ENCODE peak calls at places on chromosomes 16 and 17, in nine cellular contexts. N is HFFc6, I is neural progenitor cell, Y is thoracic aorta, E is endothelial cell, Q is astrocyte of the spinal cord, W is GM13977, B is BE2C, T is bronchial epithelial cell. S is an unnamed sample.

GRCh38 chr16:27238016-27238587 is 30.5 kb downstream of the NSMCE1 start:
- DNase-seq in Y (no peak), N (no peak), E (no peak), Q (no peak), I (no peak), B (no peak), W (no peak), T (no peak), S (no peak)

GRCh38 chr16:76277099-76278030 is at the start of gene CNTNAP4:
- DNase-seq in T (no peak), W (no peak), I (peak), N (no peak), Y (no peak), B (peak), E (no peak), Q (no peak), S (peak)

GRCh38 chr17:65723356-65723928 is 162.0 kb upstream of the AXIN2 start:
- DNase-seq in W (no peak), Q (peak), Y (no peak), B (no peak), E (no peak), I (no peak), T (no peak), N (peak), S (no peak)

GRCh38 chr16:31453255-31454204 is 5.8 kb upstream of the ARMC5 start:
- DNase-seq in B (no peak), Q (peak), I (peak), N (peak), E (no peak), T (peak), Y (no peak), W (no peak), S (peak)

GRCh38 chr17:83194761-83195329 is 115.4 kb downstream of the METRNL start:
- DNase-seq in Q (peak), I (no peak), E (no peak), N (no peak), B (no peak), W (no peak), T (no peak), Y (no peak), S (no peak)

GRCh38 chr16:27169511-27170071 is 33.7 kb upstream of the KDM8 start:
- DNase-seq in T (peak), Q (peak), N (peak), Y (no peak), I (peak), B (no peak), W (no peak), E (no peak), S (peak)

GRCh38 chr16:58022601-58023371 is 2.8 kb upstream of the MMP15 start:
- DNase-seq in Q (peak), E (no peak), B (peak), I (no peak), T (peak), W (no peak), Y (no peak), N (peak), S (peak)

GRCh38 chr16:74603848-74604247 is 3.1 kb downstream of the GLG1 start:
- DNase-seq in Y (no peak), B (no peak), I (no peak), N (no peak), Q (peak), W (no peak), T (peak), E (no peak), S (no peak)

GRCh38 chr17:82883461-82884031 is 43.7 kb upstream of the ZNF750 start:
- DNase-seq in W (no peak), N (no peak), I (no peak), E (no peak), B (no peak), Y (no peak), Q (no peak), T (no peak), S (no peak)

GRCh38 chr16:58384437-58385055 is 7.7 kb upstream of the GINS3 start:
- DNase-seq in Q (no peak), B (no peak), E (no peak), I (no peak), W (no peak), Y (no peak), N (no peak), T (peak), S (peak)

GRCh38 chr16:67676516-67676915 is 9.9 kb downstream of the C16orf86 start:
- DNase-seq in W (no peak), Q (no peak), Y (no peak), N (no peak), T (peak), I (no peak), B (no peak), E (no peak), S (peak)

GRCh38 chr16:59290718-59291117 is 556.6 kb upstream of the GOT2 start:
- DNase-seq in I (no peak), E (no peak), Y (no peak), B (no peak), Q (no peak), N (no peak), W (no peak), T (no peak), S (no peak)

GRCh38 chr16:85284138-85284897 is 172.0 kb upstream of the CIBAR2 start:
- DNase-seq in T (no peak), N (no peak), I (peak), B (no peak), E (no peak), W (no peak), Y (no peak), Q (no peak), S (no peak)

GRCh38 chr17:38898812-38899348 is 26.5 kb upstream of the LASP1NB start:
- DNase-seq in N (no peak), Q (no peak), B (no peak), I (no peak), W (peak), Y (no peak), T (no peak), E (no peak), S (no peak)

GRCh38 chr17:19742495-19742894 is 5.6 kb downstream of the ALDH3A1 start:
- DNase-seq in W (no peak), E (no peak), T (no peak), Y (no peak), B (no peak), Q (no peak), N (no peak), I (no peak), S (no peak)

GRCh38 chr16:66495440-66495839 is 54.5 kb downstream of the TK2 start:
- DNase-seq in N (no peak), I (no peak), Q (no peak), T (no peak), W (no peak), B (no peak), Y (no peak), E (no peak), S (no peak)

GRCh38 chr17:75679706-75680201 is 12.6 kb downstream of the SAP30BP start:
- DNase-seq in E (no peak), N (peak), W (no peak), Y (no peak), T (peak), B (no peak), I (no peak), Q (peak), S (peak)

GRCh38 chr16:28292731-28293588 is 635 bp downstream of the SBK1 start:
- DNase-seq in I (peak), T (no peak), W (peak), Y (no peak), Q (no peak), N (no peak), B (no peak), E (peak), S (no peak)

GRCh38 chr17:29664743-29665479 is 42.2 kb upstream of the CORO6 start:
- DNase-seq in N (peak), B (no peak), I (no peak), W (peak), Y (no peak), E (no peak), Q (peak), T (peak), S (peak)

GRCh38 chr16:75789237-75789636 is 62.9 kb upstream of the CPHXL start:
- DNase-seq in Q (peak), T (peak), Y (no peak), N (peak), I (peak), B (peak), E (peak), W (peak), S (peak)

GRCh38 chr17:38599398-38599856 is 6.3 kb downstream of the SRCIN1 start:
- DNase-seq in B (no peak), Y (no peak), W (no peak), E (no peak), I (no peak), N (no peak), T (no peak), Q (no peak), S (no peak)

GRCh38 chr16:78599271-78599670 is 499.8 kb downstream of the WWOX start:
- DNase-seq in E (no peak), B (no peak), W (no peak), Y (no peak), I (no peak), T (no peak), N (no peak), Q (no peak), S (no peak)

GRCh38 chr17:40854175-40854814 is 12.7 kb downstream of the KRT12 start:
- DNase-seq in T (peak), E (no peak), W (no peak), N (peak), B (no peak), I (no peak), Q (peak), Y (no peak), S (peak)

GRCh38 chr16:85591381-85591780 is 21.7 kb upstream of the GSE1 start:
- DNase-seq in Q (no peak), N (no peak), E (no peak), T (no peak), W (no peak), B (no peak), Y (no peak), I (no peak), S (no peak)

GRCh38 chr17:40914456-40914855 is 23.0 kb downstream of the KRT23 start:
- DNase-seq in B (no peak), I (no peak), Q (no peak), N (no peak), E (no peak), Y (no peak), T (peak), W (no peak), S (peak)

GRCh38 chr16:766820-767640 is 6.5 kb downstream of the MSLN start:
- DNase-seq in Q (no peak), E (no peak), T (no peak), N (no peak), W (no peak), I (no peak), Y (no peak), B (no peak), S (no peak)

GRCh38 chr16:86505185-86505898 is 5.0 kb upstream of the FOXF1 start:
- DNase-seq in Q (no peak), B (no peak), N (no peak), E (no peak), T (no peak), W (no peak), Y (no peak), I (peak), S (no peak)

GRCh38 chr17:62804822-62805221 is 3.3 kb downstream of the MARCHF10 start:
- DNase-seq in E (no peak), W (no peak), B (peak), N (peak), Q (no peak), T (peak), I (no peak), Y (no peak), S (no peak)

GRCh38 chr17:7340179-7340578 is 3.9 kb downstream of the ACAP1 start:
- DNase-seq in E (no peak), W (no peak), Y (no peak), N (no peak), B (no peak), T (no peak), I (no peak), Q (no peak), S (peak)

GRCh38 chr17:44919885-44920564 is 4.7 kb upstream of the GFAP start:
- DNase-seq in Q (peak), W (peak), E (peak), N (peak), Y (peak), T (peak), B (peak), I (peak), S (peak)

GRCh38 chr16:69057400-69058378 is 47.8 kb upstream of the HAS3 start:
- DNase-seq in T (peak), W (peak), B (no peak), Q (peak), E (no peak), N (peak), I (no peak), Y (no peak), S (peak)

GRCh38 chr16:55204094-55204493 is 119.9 kb upstream of the IRX6 start:
- DNase-seq in Q (no peak), I (no peak), B (no peak), W (no peak), E (no peak), N (no peak), Y (no peak), T (no peak), S (no peak)

GRCh38 chr16:90081606-90081970 is 4.5 kb upstream of the PRDM7 start:
- DNase-seq in N (no peak), B (peak), W (no peak), Q (no peak), E (peak), Y (no peak), I (peak), T (no peak), S (no peak)

GRCh38 chr16:10376229-10376628 is 9.6 kb upstream of the ATF7IP2 start:
- DNase-seq in E (no peak), T (no peak), N (no peak), I (no peak), Y (no peak), B (no peak), Q (no peak), W (no peak), S (no peak)

GRCh38 chr17:73297934-73298861 is 13.6 kb downstream of the CDC42EP4 start:
- DNase-seq in B (no peak), Y (no peak), W (no peak), E (no peak), Q (peak), T (no peak), I (no peak), N (no peak), S (no peak)

GRCh38 chr16:57994778-57995177 is 5.7 kb downstream of the ZNF319 start:
- DNase-seq in B (peak), T (peak), W (peak), Y (no peak), E (peak), I (peak), Q (peak), N (no peak), S (peak)

GRCh38 chr16:73546351-73546845 is 498.5 kb upstream of the ZFHX3 start:
- DNase-seq in N (no peak), I (peak), T (no peak), Y (no peak), W (no peak), E (no peak), B (peak), Q (no peak), S (no peak)

GRCh38 chr17:10729334-10730193 is at the start of gene TMEM220:
- DNase-seq in I (peak), Y (peak), E (peak), N (peak), T (peak), W (peak), Q (peak), B (peak), S (peak)

DNA sequence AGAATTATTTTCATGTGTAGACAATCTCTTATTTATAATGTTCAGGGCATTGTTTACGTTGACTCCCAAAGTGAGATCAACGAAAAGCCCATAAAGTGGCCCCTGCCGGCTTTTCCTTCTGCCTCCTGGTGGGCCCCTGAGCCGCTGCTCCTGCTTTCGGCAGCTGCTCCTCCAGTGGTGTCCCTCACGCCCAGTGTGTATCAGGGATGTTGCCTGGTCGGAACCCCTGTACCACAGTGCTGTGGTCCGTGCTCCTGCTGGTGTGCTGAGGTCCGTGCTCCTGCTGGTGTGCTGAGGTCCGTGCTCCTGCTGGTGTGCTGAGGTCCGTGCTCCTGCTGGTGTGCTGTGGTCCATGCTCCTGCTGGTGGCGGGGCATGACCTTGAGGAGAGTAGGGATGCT is 107.6 kb downstream of the BANP start:
- DNase-seq in T (no peak), Y (no peak), I (peak), B (no peak), N (no peak), Q (no peak), W (no peak), E (no peak), S (no peak)
- TF ChIP-seq CTCF in T (no peak), Y (no peak), I (no peak), B (no peak), N (no peak), Q (no peak), W (no peak), E (no peak), S (no peak)

DNA sequence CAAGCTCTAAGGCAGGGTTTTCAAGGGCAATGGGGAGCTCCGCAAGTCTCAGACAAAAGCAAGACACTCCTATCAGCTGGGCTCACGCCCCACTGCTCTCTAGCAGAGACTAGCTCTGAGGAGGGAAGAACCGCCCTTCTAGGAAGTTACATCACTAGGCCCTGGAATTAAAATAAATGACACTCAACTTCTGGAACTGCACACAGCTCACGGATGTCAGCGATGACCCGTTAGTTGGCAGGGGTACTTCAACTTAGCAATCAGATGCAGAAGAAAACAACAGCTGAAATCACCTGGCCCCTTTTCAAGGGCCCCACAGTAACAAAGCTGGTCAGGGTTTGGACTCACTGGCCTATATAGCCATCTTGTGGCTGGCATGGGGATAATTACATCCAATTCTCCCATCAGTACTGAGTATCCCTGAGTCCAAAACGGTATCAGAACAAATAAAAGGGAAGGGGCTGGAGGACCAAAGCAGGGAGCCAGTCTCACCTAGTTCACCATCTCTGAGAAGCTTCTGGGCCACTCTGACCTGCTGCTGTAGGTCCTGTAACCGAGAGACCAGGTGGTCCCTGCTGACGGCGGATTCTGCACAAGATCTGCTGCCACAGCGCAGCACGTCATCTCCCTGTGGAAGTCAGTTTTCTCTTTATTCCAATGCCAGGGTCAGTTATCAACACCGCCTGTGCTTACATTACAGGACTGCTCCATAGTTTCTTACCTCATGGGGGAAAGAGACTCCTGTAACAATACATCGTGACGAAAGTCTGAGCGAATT is 22.2 kb downstream of the SERPINF1 start:
- DNase-seq in E (no peak), B (peak), W (peak), N (peak), Y (peak), T (peak), Q (peak), I (peak), S (peak)
- TF ChIP-seq CTCF in E (peak), B (peak), W (peak), N (peak), Y (peak), T (peak), Q (peak), I (peak), S (peak)

GRCh38 chr17:47741793-47742145 is 8.7 kb downstream of the TBX21 start:
- DNase-seq in Q (no peak), E (no peak), N (no peak), W (no peak), T (no peak), I (no peak), B (no peak), Y (no peak), S (no peak)

GRCh38 chr17:47742319-47743181 is 9.5 kb downstream of the TBX21 start:
- DNase-seq in B (peak), Q (no peak), I (peak), N (no peak), Y (no peak), E (peak), T (no peak), W (peak), S (no peak)

GRCh38 chr17:47744168-47745036 is 11.4 kb downstream of the TBX21 start:
- DNase-seq in W (no peak), T (no peak), I (no peak), Y (no peak), B (no peak), N (no peak), Q (no peak), E (no peak), S (no peak)

GRCh38 chr17:47741109-47741792 is 8.2 kb downstream of the TBX21 start:
- DNase-seq in W (no peak), B (no peak), N (no peak), Q (no peak), Y (no peak), E (no peak), I (no peak), T (no peak), S (no peak)

GRCh38 chr17:47745037-47745380 is 12.0 kb downstream of the TBX21 start:
- DNase-seq in E (no peak), N (no peak), T (no peak), Y (no peak), Q (no peak), I (no peak), W (no peak), B (no peak), S (no peak)
- TF ChIP-seq CTCF in E (no peak), N (no peak), T (no peak), Y (no peak), Q (no peak), I (no peak), W (no peak), B (no peak), S (no peak)

GRCh38 chr17:57110152-57110542 is 25.1 kb downstream of the AKAP1 start:
- DNase-seq in Y (no peak), T (no peak), I (no peak), N (no peak), Q (no peak), E (no peak), B (no peak), W (no peak), S (no peak)
- TF ChIP-seq CTCF in Y (peak), T (no peak), I (no peak), N (peak), Q (no peak), E (no peak), B (no peak), W (no peak), S (no peak)